ENCODE peak calls at places on chromosomes 2 and 18, in six cellular contexts. One of them, this sample, is unnamed.

GRCh38 chr2:19216271-19216670 is 142.2 kb downstream of the OSR1 start:
- DNase-seq in GM20000: no peak
- DNase-seq in endodermal cell: no peak
- DNase-seq in GM10248: no peak
- DNase-seq in cardiac fibroblast: no peak
- DNase-seq in kidney: no peak
- DNase-seq in this sample: no peak

GRCh38 chr2:229931241-229931640 is 8.9 kb downstream of the FBXO36 start:
- DNase-seq in GM20000: no peak
- DNase-seq in endodermal cell: no peak
- DNase-seq in GM10248: no peak
- DNase-seq in cardiac fibroblast: no peak
- DNase-seq in kidney: no peak
- DNase-seq in this sample: no peak

GRCh38 chr2:166157578-166157977 is 29.8 kb upstream of the SCN1A start:
- DNase-seq in GM20000: no peak
- DNase-seq in endodermal cell: no peak
- DNase-seq in GM10248: no peak
- DNase-seq in cardiac fibroblast: no peak
- DNase-seq in kidney: no peak
- DNase-seq in this sample: no peak

GRCh38 chr2:8594731-8595427 is 87.0 kb upstream of the ID2 start:
- DNase-seq in GM20000: no peak
- DNase-seq in endodermal cell: no peak
- DNase-seq in GM10248: no peak
- DNase-seq in cardiac fibroblast: no peak
- DNase-seq in kidney: no peak
- DNase-seq in this sample: no peak

GRCh38 chr2:174686430-174686829 is 77.8 kb downstream of the CHRNA1 start:
- DNase-seq in GM20000: no peak
- DNase-seq in endodermal cell: no peak
- DNase-seq in GM10248: no peak
- DNase-seq in cardiac fibroblast: peak
- DNase-seq in kidney: no peak
- DNase-seq in this sample: no peak

GRCh38 chr2:159034728-159035127 is 66.3 kb downstream of the TANC1 start:
- DNase-seq in GM20000: no peak
- DNase-seq in endodermal cell: no peak
- DNase-seq in GM10248: no peak
- DNase-seq in cardiac fibroblast: no peak
- DNase-seq in kidney: no peak
- DNase-seq in this sample: no peak

GRCh38 chr2:144707927-144708326 is 188.0 kb upstream of the ZEB2 start:
- DNase-seq in GM20000: no peak
- DNase-seq in endodermal cell: no peak
- DNase-seq in GM10248: no peak
- DNase-seq in cardiac fibroblast: peak
- DNase-seq in kidney: no peak
- DNase-seq in this sample: no peak

GRCh38 chr2:161578998-161579397 is 45.2 kb upstream of the SLC4A10 start:
- DNase-seq in GM20000: no peak
- DNase-seq in endodermal cell: no peak
- DNase-seq in GM10248: no peak
- DNase-seq in cardiac fibroblast: no peak
- DNase-seq in kidney: no peak
- DNase-seq in this sample: no peak

GRCh38 chr2:4674007-4674406 is 970.6 kb downstream of the DCDC2C start:
- DNase-seq in GM20000: no peak
- DNase-seq in endodermal cell: no peak
- DNase-seq in GM10248: no peak
- DNase-seq in cardiac fibroblast: no peak
- DNase-seq in kidney: no peak
- DNase-seq in this sample: no peak

GRCh38 chr2:37549598-37549997 is 121.8 kb downstream of the CDC42EP3 start:
- DNase-seq in GM20000: peak
- DNase-seq in endodermal cell: no peak
- DNase-seq in GM10248: peak
- DNase-seq in cardiac fibroblast: no peak
- DNase-seq in kidney: no peak
- DNase-seq in this sample: no peak

GRCh38 chr2:208049441-208049840 is 24.1 kb upstream of the PLEKHM3 start:
- DNase-seq in GM20000: no peak
- DNase-seq in endodermal cell: no peak
- DNase-seq in GM10248: no peak
- DNase-seq in cardiac fibroblast: no peak
- DNase-seq in kidney: no peak
- DNase-seq in this sample: no peak

GRCh38 chr2:190607014-190607597 is 41.8 kb upstream of the NAB1 start:
- DNase-seq in GM20000: no peak
- DNase-seq in endodermal cell: no peak
- DNase-seq in GM10248: no peak
- DNase-seq in cardiac fibroblast: peak
- DNase-seq in kidney: no peak
- DNase-seq in this sample: no peak

GRCh38 chr2:41932241-41933034 is 115.4 kb upstream of the PKDCC start:
- DNase-seq in GM20000: no peak
- DNase-seq in endodermal cell: no peak
- DNase-seq in GM10248: no peak
- DNase-seq in cardiac fibroblast: peak
- DNase-seq in kidney: peak
- DNase-seq in this sample: peak

GRCh38 chr18:77547757-77548156 is 298.1 kb downstream of the GALR1 start:
- DNase-seq in GM20000: no peak
- DNase-seq in endodermal cell: no peak
- DNase-seq in GM10248: no peak
- DNase-seq in cardiac fibroblast: no peak
- DNase-seq in kidney: no peak
- DNase-seq in this sample: no peak

GRCh38 chr2:74587664-74588277 is 33.3 kb downstream of the DOK1 start:
- DNase-seq in GM20000: peak
- DNase-seq in endodermal cell: peak
- DNase-seq in GM10248: peak
- DNase-seq in cardiac fibroblast: peak
- DNase-seq in kidney: no peak
- DNase-seq in this sample: peak

GRCh38 chr18:61572871-61573270 is 239.6 kb downstream of the CDH20 start:
- DNase-seq in GM20000: no peak
- DNase-seq in endodermal cell: no peak
- DNase-seq in GM10248: no peak
- DNase-seq in cardiac fibroblast: no peak
- DNase-seq in kidney: no peak
- DNase-seq in this sample: no peak

GRCh38 chr2:181848356-181848876 is 43.1 kb upstream of the ITPRID2 start:
- DNase-seq in GM20000: no peak
- DNase-seq in endodermal cell: no peak
- DNase-seq in GM10248: no peak
- DNase-seq in cardiac fibroblast: peak
- DNase-seq in kidney: no peak
- DNase-seq in this sample: no peak

GRCh38 chr2:80303825-80304521 is 579 bp downstream of the LRRTM1 start:
- DNase-seq in GM20000: no peak
- DNase-seq in endodermal cell: peak
- DNase-seq in GM10248: peak
- DNase-seq in cardiac fibroblast: no peak
- DNase-seq in kidney: peak
- DNase-seq in this sample: no peak

GRCh38 chr2:216107760-216108159 is 1.4 kb upstream of the XRCC5 start:
- DNase-seq in GM20000: no peak
- DNase-seq in endodermal cell: peak
- DNase-seq in GM10248: no peak
- DNase-seq in cardiac fibroblast: no peak
- DNase-seq in kidney: no peak
- DNase-seq in this sample: no peak

GRCh38 chr18:44510376-44510775 is 170.3 kb upstream of the SETBP1 start:
- DNase-seq in GM20000: no peak
- DNase-seq in endodermal cell: no peak
- DNase-seq in GM10248: no peak
- DNase-seq in cardiac fibroblast: no peak
- DNase-seq in kidney: no peak
- DNase-seq in this sample: no peak

GRCh38 chr2:127659408-127660290 is 13.7 kb downstream of the GPR17 start:
- DNase-seq in GM20000: no peak
- DNase-seq in endodermal cell: no peak
- DNase-seq in GM10248: no peak
- DNase-seq in cardiac fibroblast: no peak
- DNase-seq in kidney: peak
- DNase-seq in this sample: no peak

GRCh38 chr2:233995985-233996384 is 54.5 kb upstream of the SPP2 start:
- DNase-seq in GM20000: no peak
- DNase-seq in endodermal cell: no peak
- DNase-seq in GM10248: no peak
- DNase-seq in cardiac fibroblast: peak
- DNase-seq in kidney: no peak
- DNase-seq in this sample: peak

GRCh38 chr2:42929985-42930581 is 137.7 kb upstream of the HAAO start:
- DNase-seq in GM20000: no peak
- DNase-seq in endodermal cell: peak
- DNase-seq in GM10248: no peak
- DNase-seq in cardiac fibroblast: peak
- DNase-seq in kidney: no peak
- DNase-seq in this sample: peak

GRCh38 chr2:148922776-148923175 is 47.7 kb downstream of the KIF5C start:
- DNase-seq in GM20000: no peak
- DNase-seq in endodermal cell: no peak
- DNase-seq in GM10248: no peak
- DNase-seq in cardiac fibroblast: no peak
- DNase-seq in kidney: no peak
- DNase-seq in this sample: no peak

GRCh38 chr2:148926291-148926961 is 51.4 kb downstream of the KIF5C start:
- DNase-seq in GM20000: peak
- DNase-seq in endodermal cell: peak
- DNase-seq in GM10248: peak
- DNase-seq in cardiac fibroblast: peak
- DNase-seq in kidney: no peak
- DNase-seq in this sample: peak

GRCh38 chr2:148928395-148928794 is 53.4 kb downstream of the KIF5C start:
- DNase-seq in GM20000: no peak
- DNase-seq in endodermal cell: no peak
- DNase-seq in GM10248: no peak
- DNase-seq in cardiac fibroblast: no peak
- DNase-seq in kidney: no peak
- DNase-seq in this sample: no peak

GRCh38 chr2:148930046-148930775 is 55.2 kb downstream of the KIF5C start:
- DNase-seq in GM20000: no peak
- DNase-seq in endodermal cell: no peak
- DNase-seq in GM10248: no peak
- DNase-seq in cardiac fibroblast: peak
- DNase-seq in kidney: no peak
- DNase-seq in this sample: peak

GRCh38 chr2:148927010-148927409 is 52.0 kb downstream of the KIF5C start:
- DNase-seq in GM20000: peak
- DNase-seq in endodermal cell: no peak
- DNase-seq in GM10248: peak
- DNase-seq in cardiac fibroblast: no peak
- DNase-seq in kidney: no peak
- DNase-seq in this sample: no peak
- TF ChIP-seq CTCF in GM20000: no peak
- TF ChIP-seq CTCF in endodermal cell: no peak
- TF ChIP-seq CTCF in GM10248: no peak
- TF ChIP-seq CTCF in cardiac fibroblast: no peak
- TF ChIP-seq CTCF in kidney: no peak
- TF ChIP-seq CTCF in this sample: no peak

DNA sequence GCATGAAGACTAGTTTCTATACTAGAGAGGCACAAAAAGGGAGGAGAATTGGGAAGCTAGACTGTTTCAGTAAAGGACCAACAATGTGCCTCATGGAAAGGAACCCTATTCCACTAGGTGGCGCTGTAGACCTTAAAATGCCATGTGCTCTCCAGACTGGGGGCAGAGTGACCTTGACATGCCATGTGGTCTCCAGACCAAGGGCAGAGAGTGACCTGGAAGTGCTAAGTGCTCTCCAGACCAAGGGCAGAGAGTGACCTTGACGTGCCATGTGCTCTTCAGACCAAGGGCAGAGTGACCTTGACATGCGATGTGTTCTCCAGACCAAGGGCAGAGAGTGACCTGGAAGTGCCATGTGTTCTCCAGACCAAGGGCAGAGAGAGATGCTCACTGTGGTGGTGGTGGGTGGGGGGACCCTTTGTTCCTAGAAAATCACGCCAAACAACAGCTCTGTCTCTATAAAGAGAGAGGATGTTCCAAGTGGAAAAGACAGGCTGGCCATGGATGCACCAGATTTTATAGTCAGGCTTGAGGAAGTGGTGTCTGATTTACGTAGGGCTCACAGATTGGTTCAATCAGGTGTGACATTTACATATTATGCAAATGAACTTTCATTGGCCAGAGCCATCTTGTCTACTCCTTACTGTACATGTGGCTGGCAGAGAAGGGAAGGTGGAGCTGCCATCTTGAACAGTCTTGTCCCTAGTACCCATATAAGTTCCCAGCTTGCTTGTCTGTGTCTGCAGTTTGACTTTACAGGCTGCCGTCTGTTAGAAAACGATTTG is 344.0 kb upstream of the DDX18 start:
- DNase-seq in GM20000: peak
- DNase-seq in endodermal cell: peak
- DNase-seq in GM10248: no peak
- DNase-seq in cardiac fibroblast: peak
- DNase-seq in kidney: no peak
- DNase-seq in this sample: no peak
- TF ChIP-seq CTCF in GM20000: peak
- TF ChIP-seq CTCF in endodermal cell: peak
- TF ChIP-seq CTCF in GM10248: peak
- TF ChIP-seq CTCF in cardiac fibroblast: no peak
- TF ChIP-seq CTCF in kidney: peak
- TF ChIP-seq CTCF in this sample: no peak

GRCh38 chr2:236049981-236050380 is 118.2 kb downstream of the GBX2 start:
- DNase-seq in GM20000: no peak
- DNase-seq in endodermal cell: no peak
- DNase-seq in GM10248: no peak
- DNase-seq in cardiac fibroblast: no peak
- DNase-seq in kidney: no peak
- DNase-seq in this sample: no peak
- TF ChIP-seq CTCF in GM20000: no peak
- TF ChIP-seq CTCF in endodermal cell: no peak
- TF ChIP-seq CTCF in GM10248: no peak
- TF ChIP-seq CTCF in cardiac fibroblast: no peak
- TF ChIP-seq CTCF in kidney: no peak
- TF ChIP-seq CTCF in this sample: no peak

DNA sequence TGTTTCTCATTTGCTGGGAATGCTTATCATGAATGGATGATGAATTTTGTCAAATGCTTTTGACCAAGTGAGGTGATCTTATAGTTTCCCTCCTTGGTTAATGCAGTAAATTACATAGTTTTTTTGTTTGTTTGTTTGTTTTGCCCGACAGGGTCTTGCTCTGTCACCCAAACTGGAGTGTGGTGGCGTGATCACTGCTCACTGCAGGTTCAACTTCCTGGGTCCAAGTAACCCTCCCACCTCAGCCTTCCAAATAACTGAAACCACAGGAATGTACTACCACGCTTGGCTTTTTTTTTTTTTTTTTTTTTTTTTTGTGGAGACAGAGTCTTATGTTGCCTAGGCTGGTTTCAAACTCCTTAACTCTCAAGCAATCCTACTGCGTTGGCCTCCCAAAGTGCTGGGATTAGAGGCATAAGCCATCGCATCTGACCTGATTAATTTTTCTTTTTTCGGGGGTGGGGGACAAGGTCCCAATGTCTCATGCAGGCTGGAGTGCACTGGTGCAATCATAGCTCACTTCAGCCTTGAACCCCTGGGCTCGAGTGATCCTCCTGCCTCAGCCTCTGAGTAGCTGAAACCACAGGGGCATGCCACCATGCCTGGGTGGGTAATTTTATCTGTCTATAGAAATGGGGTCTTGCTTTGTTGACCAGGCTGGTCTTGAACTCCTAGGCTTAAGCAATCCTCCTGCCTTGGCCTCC is 48.6 kb downstream of the SMAD2 start:
- DNase-seq in GM20000: no peak
- DNase-seq in endodermal cell: no peak
- DNase-seq in GM10248: no peak
- DNase-seq in cardiac fibroblast: peak
- DNase-seq in kidney: no peak
- DNase-seq in this sample: peak
- TF ChIP-seq CTCF in GM20000: no peak
- TF ChIP-seq CTCF in endodermal cell: no peak
- TF ChIP-seq CTCF in GM10248: no peak
- TF ChIP-seq CTCF in cardiac fibroblast: no peak
- TF ChIP-seq CTCF in kidney: no peak
- TF ChIP-seq CTCF in this sample: no peak

This sample was measured in foreskin fibroblast.